ENCODE peak calls at places on chromosomes 13 and 19, in five cellular contexts. E is SK-N-SH, C is K562, Z is GM12878, W is HepG2. K is an unnamed sample.

GRCh38 chr19:41546386-41546789 is 29.6 kb upstream of the CEACAM21 start:
- DNase-seq in Z (no peak), W (no peak), C (no peak), E (no peak), K (no peak)

GRCh38 chr19:46542428-46543230 is 47.0 kb upstream of the PNMA8B start:
- DNase-seq in C (peak), E (peak), Z (no peak), W (peak), K (peak)

GRCh38 chr13:83019986-83020385 is 862.3 kb downstream of the SLITRK1 start:
- DNase-seq in Z (no peak), C (no peak), E (no peak), W (no peak), K (no peak)

GRCh38 chr19:32223595-32224370 is 121.6 kb upstream of the ZNF507 start:
- DNase-seq in Z (no peak), W (no peak), C (no peak), E (peak), K (no peak)

GRCh38 chr13:29516012-29516411 is 79.5 kb downstream of the SLC7A1 start:
- DNase-seq in Z (no peak), C (no peak), E (no peak), W (no peak), K (no peak)

GRCh38 chr19:9885077-9885552 is 50.0 kb downstream of the PIN1 start:
- DNase-seq in Z (no peak), E (peak), W (no peak), C (no peak), K (peak)

GRCh38 chr13:110455941-110456340 is 105.6 kb downstream of the RAB20 start:
- DNase-seq in C (peak), W (peak), E (peak), Z (no peak), K (peak)

GRCh38 chr19:39506944-39507714 is 7.8 kb upstream of the SELENOV start:
- DNase-seq in E (peak), Z (no peak), W (peak), C (peak), K (peak)

GRCh38 chr19:6211632-6212402 is 68.0 kb downstream of the MLLT1 start:
- DNase-seq in Z (no peak), E (peak), W (no peak), C (no peak), K (no peak)

GRCh38 chr13:101398191-101398590 is 18.1 kb downstream of the NALCN start:
- DNase-seq in E (no peak), Z (no peak), C (no peak), W (no peak), K (peak)

GRCh38 chr19:38703509-38703908 is 40.8 kb downstream of the CAPN12 start:
- DNase-seq in W (no peak), C (no peak), E (no peak), Z (no peak), K (no peak)

GRCh38 chr13:101393140-101393539 is 23.2 kb downstream of the NALCN start:
- DNase-seq in W (no peak), C (no peak), E (no peak), Z (no peak), K (no peak)

GRCh38 chr19:30170081-30170480 is 202.1 kb upstream of the ZNF536 start:
- DNase-seq in C (no peak), Z (no peak), E (no peak), W (no peak), K (no peak)

GRCh38 chr13:31236211-31236786 is 36.5 kb downstream of the B3GLCT start:
- DNase-seq in W (peak), E (peak), Z (no peak), C (peak), K (peak)

GRCh38 chr13:100131863-100132574 is 43.1 kb downstream of the PCCA start:
- DNase-seq in C (peak), E (peak), Z (no peak), W (peak), K (peak)

GRCh38 chr13:68380041-68380973 is 1150.2 kb upstream of the PCDH9 start:
- DNase-seq in E (no peak), Z (no peak), C (no peak), W (peak), K (no peak)

GRCh38 chr19:3690551-3691371 is 9.5 kb downstream of the PIP5K1C start:
- DNase-seq in Z (no peak), W (no peak), C (no peak), E (no peak), K (no peak)

GRCh38 chr19:1276620-1277007 is 1.3 kb downstream of the FAM174C start:
- DNase-seq in C (no peak), E (no peak), W (no peak), Z (no peak), K (no peak)

GRCh38 chr13:108176685-108177274 is 38.6 kb downstream of the LIG4 start:
- DNase-seq in Z (no peak), E (peak), C (peak), W (peak), K (peak)

GRCh38 chr13:22877421-22877820 is 303.4 kb upstream of the SGCG start:
- DNase-seq in E (no peak), C (no peak), W (no peak), Z (no peak), K (no peak)

GRCh38 chr19:15464394-15465385 is at the start of gene RASAL3:
- DNase-seq in Z (peak), E (no peak), C (no peak), W (no peak), K (no peak)

GRCh38 chr13:24706886-24707585 is 26.8 kb downstream of the ATP12A start:
- DNase-seq in C (no peak), W (no peak), Z (no peak), E (no peak), K (no peak)

GRCh38 chr19:12796146-12797071 is 5.1 kb downstream of the JUNB start:
- DNase-seq in C (peak), Z (no peak), E (peak), W (peak), K (peak)

GRCh38 chr19:52542984-52543664 is 15.7 kb downstream of the ZNF808 start:
- DNase-seq in W (no peak), Z (peak), C (no peak), E (no peak), K (peak)

GRCh38 chr19:11659612-11660011 is 62.3 kb downstream of the ZNF627 start:
- DNase-seq in E (peak), C (peak), Z (no peak), W (peak), K (peak)
- TF ChIP-seq MXI1 in E (no peak), C (no peak), Z (no peak), W (no peak), K (no peak)

DNA sequence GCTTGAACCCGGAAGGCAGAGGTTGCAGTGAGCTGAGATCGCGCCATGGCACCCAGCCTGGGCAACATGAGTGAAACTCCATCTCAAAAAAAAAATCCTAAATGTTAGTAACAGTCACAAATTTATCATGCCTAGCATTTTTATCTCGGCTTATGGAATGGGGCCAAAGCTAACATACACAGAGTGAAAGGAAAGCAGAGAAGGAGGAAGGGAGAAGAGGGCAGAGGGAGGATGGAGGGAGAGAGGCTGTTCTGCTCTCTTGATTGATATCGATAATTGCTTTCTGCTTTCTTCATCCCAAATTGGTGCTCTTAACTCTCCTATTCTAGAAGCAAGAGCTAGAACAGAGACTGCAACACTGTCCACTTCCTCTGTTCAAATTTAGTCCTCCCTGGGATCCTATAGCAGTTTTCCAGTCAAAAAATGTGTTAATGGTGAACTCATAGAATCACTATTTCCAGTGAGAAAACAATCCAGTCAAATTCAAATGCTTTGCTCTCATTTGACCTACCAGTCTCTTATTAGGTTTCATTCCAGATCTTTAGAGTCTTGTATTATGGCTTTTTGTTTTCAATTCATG is 15.8 kb upstream of the TUBGCP3 start:
- DNase-seq in W (no peak), E (no peak), C (no peak), Z (no peak), K (peak)
- TF ChIP-seq MXI1 in W (no peak), E (no peak), C (no peak), Z (no peak), K (no peak)

GRCh38 chr19:33638167-33639033 is 16.6 kb downstream of the CHST8 start:
- DNase-seq in E (no peak), C (no peak), Z (no peak), W (no peak), K (no peak)
- TF ChIP-seq MXI1 in E (no peak), C (no peak), Z (no peak), W (no peak), K (no peak)

GRCh38 chr19:54478677-54479266 is 5.7 kb upstream of the CDC42EP5 start:
- DNase-seq in C (peak), E (peak), W (peak), Z (no peak), K (peak)
- TF ChIP-seq MXI1 in C (no peak), E (no peak), W (no peak), Z (no peak), K (no peak)

K was measured in IMR-90.